ENCODE peak calls at places on chromosomes 7 and 10, in six cellular contexts. W is ovary, N is A549, V is K562, K is tibial nerve, D is suprapubic skin. L is an unnamed sample.

GRCh38 chr7:129191272-129191671 is 2.8 kb downstream of the SMO start:
- DNase-seq in W (no peak), N (no peak), V (no peak), K (no peak), D (no peak), L (no peak)

GRCh38 chr7:95549818-95550529 is 46.3 kb downstream of the PDK4 start:
- DNase-seq in W (peak), N (peak), V (peak), K (peak), D (peak), L (peak)

GRCh38 chr7:152074673-152075072 is 49.2 kb downstream of the GALNT11 start:
- DNase-seq in W (no peak), N (no peak), V (no peak), K (no peak), D (no peak), L (no peak)

GRCh38 chr10:129541208-129541607 is 74.2 kb downstream of the MGMT start:
- DNase-seq in W (no peak), N (no peak), V (no peak), K (no peak), D (no peak), L (no peak)

GRCh38 chr7:8177109-8177933 is 84.6 kb downstream of the ICA1 start:
- DNase-seq in W (no peak), N (no peak), V (no peak), K (no peak), D (no peak), L (no peak)

GRCh38 chr10:97456034-97456685 is 10.2 kb downstream of the ZDHHC16 start:
- DNase-seq in W (no peak), N (no peak), V (no peak), K (no peak), D (no peak), L (no peak)

GRCh38 chr10:119282446-119282845 is 75.1 kb downstream of the GRK5 start:
- DNase-seq in W (no peak), N (no peak), V (no peak), K (no peak), D (no peak), L (no peak)

GRCh38 chr7:33757050-33757449 is 148.3 kb upstream of the BMPER start:
- DNase-seq in W (no peak), N (no peak), V (no peak), K (no peak), D (no peak), L (no peak)

GRCh38 chr7:13067036-13067435 is 379.6 kb downstream of the ARL4A start:
- DNase-seq in W (no peak), N (no peak), V (peak), K (no peak), D (no peak), L (no peak)

GRCh38 chr7:8284606-8285005 is 22.6 kb upstream of the ICA1 start:
- DNase-seq in W (no peak), N (no peak), V (no peak), K (no peak), D (no peak), L (peak)

GRCh38 chr10:49135575-49136313 is 1.9 kb upstream of the FAM170B start:
- DNase-seq in W (no peak), N (no peak), V (no peak), K (no peak), D (no peak), L (no peak)

GRCh38 chr7:44944821-44945220 is 34.0 kb downstream of the MYO1G start:
- DNase-seq in W (no peak), N (no peak), V (no peak), K (no peak), D (no peak), L (no peak)

GRCh38 chr7:51732951-51733350 is 416.3 kb upstream of the COBL start:
- DNase-seq in W (no peak), N (no peak), V (no peak), K (no peak), D (no peak), L (no peak)

GRCh38 chr10:132396495-132397035 is 435 bp upstream of the PWWP2B start:
- DNase-seq in W (peak), N (no peak), V (peak), K (no peak), D (no peak), L (peak)

GRCh38 chr10:97731346-97732051 is 5.4 kb upstream of the ZFYVE27 start:
- DNase-seq in W (peak), N (peak), V (peak), K (peak), D (no peak), L (peak)

GRCh38 chr7:113370910-113371309 is 252.6 kb upstream of the SMIM30 start:
- DNase-seq in W (no peak), N (no peak), V (no peak), K (no peak), D (no peak), L (no peak)

GRCh38 chr7:44965937-44966730 is 12.7 kb downstream of the MYO1G start:
- DNase-seq in W (no peak), N (no peak), V (no peak), K (no peak), D (peak), L (no peak)

GRCh38 chr10:124740374-124741280 is 3.6 kb downstream of the FAM53B start:
- DNase-seq in W (peak), N (no peak), V (no peak), K (peak), D (no peak), L (no peak)

GRCh38 chr7:47782022-47782421 is 166.2 kb downstream of the PKD1L1 start:
- DNase-seq in W (no peak), N (no peak), V (no peak), K (no peak), D (no peak), L (no peak)

GRCh38 chr10:29323387-29323786 is 34.5 kb downstream of the LYZL1 start:
- DNase-seq in W (no peak), N (no peak), V (no peak), K (no peak), D (no peak), L (no peak)

GRCh38 chr10:113775681-113776294 is 24.3 kb downstream of the PLEKHS1 start:
- DNase-seq in W (no peak), N (peak), V (no peak), K (no peak), D (no peak), L (no peak)

GRCh38 chr10:128566376-128566968 is 440.2 kb upstream of the MKI67 start:
- DNase-seq in W (no peak), N (no peak), V (no peak), K (no peak), D (no peak), L (no peak)

GRCh38 chr10:63618552-63618951 is 97.4 kb downstream of the REEP3 start:
- DNase-seq in W (no peak), N (no peak), V (no peak), K (no peak), D (no peak), L (no peak)

GRCh38 chr10:62594093-62594520 is 210.4 kb upstream of the ADO start:
- DNase-seq in W (peak), N (peak), V (peak), K (peak), D (no peak), L (peak)

GRCh38 chr10:75508239-75508813 is 76.9 kb downstream of the LRMDA start:
- DNase-seq in W (no peak), N (no peak), V (no peak), K (no peak), D (no peak), L (no peak)

GRCh38 chr10:113433711-113434110 is 119.1 kb upstream of the HABP2 start:
- DNase-seq in W (no peak), N (no peak), V (no peak), K (no peak), D (no peak), L (no peak)

GRCh38 chr7:107865956-107866775 is 24.8 kb upstream of the DLD start:
- DNase-seq in W (no peak), N (no peak), V (no peak), K (no peak), D (no peak), L (no peak)

GRCh38 chr10:35642793-35643114 is 658 bp upstream of the FZD8 start:
- DNase-seq in W (peak), N (no peak), V (no peak), K (no peak), D (no peak), L (no peak)

GRCh38 chr7:2313450-2314208 is 612 bp downstream of the SNX8 start:
- DNase-seq in W (no peak), N (peak), V (no peak), K (no peak), D (no peak), L (peak)

GRCh38 chr7:96996111-96996936 is 9.0 kb upstream of the DLX6 start:
- DNase-seq in W (no peak), N (no peak), V (no peak), K (no peak), D (no peak), L (no peak)

DNA sequence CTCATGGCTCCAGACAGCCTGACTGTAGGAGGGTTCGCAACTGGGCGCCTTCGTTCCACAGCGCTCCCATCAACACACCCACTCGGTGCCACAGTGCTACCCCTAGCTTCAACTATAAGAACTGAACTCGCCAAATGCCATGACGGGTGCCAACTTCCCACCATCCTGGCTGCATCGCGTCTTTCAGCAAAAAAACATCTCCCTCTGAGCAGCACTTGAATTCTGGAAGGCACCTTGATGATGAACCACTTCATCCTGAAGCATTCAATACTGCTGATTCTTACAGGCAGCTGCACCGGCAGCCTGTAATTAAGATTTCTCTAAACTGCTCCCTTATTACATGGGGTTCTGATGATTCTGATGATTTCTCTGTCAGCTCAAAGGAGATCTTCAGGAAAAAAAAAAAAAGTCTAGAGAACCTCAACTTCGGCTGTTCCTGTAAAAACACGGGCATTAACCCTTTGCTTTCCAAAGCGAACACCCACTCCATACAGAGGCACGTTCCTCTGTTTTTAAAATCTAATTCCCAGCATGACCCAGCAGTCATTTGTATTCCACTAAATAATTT is 1.2 kb downstream of the CYTH3 start:
- DNase-seq in W (peak), N (peak), V (peak), K (peak), D (no peak), L (peak)
- TF ChIP-seq POLR2A in W (no peak), N (no peak), V (no peak), K (peak), D (no peak), L (no peak)

GRCh38 chr10:77084431-77085144 is 553.0 kb downstream of the KCNMA1 start:
- DNase-seq in W (peak), N (no peak), V (no peak), K (no peak), D (no peak), L (no peak)
- TF ChIP-seq EP300 in W (no peak), N (no peak), V (no peak), K (no peak), D (peak), L (no peak)

DNA sequence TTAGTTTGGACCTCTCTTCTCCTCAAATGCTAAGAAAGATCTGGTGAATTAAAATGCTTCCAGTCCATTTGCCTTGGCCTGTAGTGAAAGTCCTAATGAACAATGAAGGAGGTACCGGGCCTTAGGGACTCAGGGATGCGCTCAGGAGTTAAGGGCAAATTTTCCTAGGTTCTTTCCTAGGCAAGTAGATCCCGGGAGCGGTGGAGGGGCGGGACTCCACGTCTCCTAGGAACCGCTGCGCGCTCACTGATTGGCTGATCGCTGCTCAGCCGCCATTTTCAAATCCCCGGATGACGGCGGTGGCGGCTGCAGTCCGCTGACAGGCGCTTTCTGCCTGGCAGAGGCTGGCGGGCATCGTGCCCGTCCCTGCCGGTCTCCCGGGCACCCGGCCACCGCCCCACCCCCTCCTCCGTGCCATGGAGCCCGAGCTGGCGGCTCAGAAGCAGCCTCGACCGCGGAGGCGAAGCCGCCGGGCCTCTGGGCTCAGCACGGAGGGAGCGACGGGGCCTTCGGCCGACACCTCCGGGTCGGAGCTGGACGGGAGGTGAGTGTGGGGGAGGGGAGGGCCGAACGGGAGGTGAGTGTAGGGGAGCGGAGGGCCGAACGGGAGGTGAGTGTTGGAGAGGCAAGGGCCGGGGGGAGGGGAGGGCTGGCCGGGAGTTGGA is at the start of gene NET1:
- DNase-seq in W (peak), N (peak), V (peak), K (peak), D (peak), L (peak)
- TF ChIP-seq POLR2A in W (no peak), N (peak), V (peak), K (no peak), D (no peak), L (no peak)

GRCh38 chr7:36889182-36889581 is 164.9 kb upstream of the AOAH start:
- DNase-seq in W (no peak), N (no peak), V (no peak), K (no peak), D (no peak), L (no peak)
- TF ChIP-seq EP300 in W (no peak), N (no peak), V (no peak), K (no peak), D (no peak), L (no peak)

GRCh38 chr10:14601872-14602725 is 172.6 kb downstream of the FAM107B start:
- DNase-seq in W (no peak), N (peak), V (no peak), K (no peak), D (no peak), L (peak)
- TF ChIP-seq POLR2A in W (no peak), N (no peak), V (no peak), K (no peak), D (no peak), L (no peak)

GRCh38 chr7:157907998-157908782 is 571.4 kb downstream of the DNAJB6 start:
- DNase-seq in W (no peak), N (no peak), V (no peak), K (no peak), D (peak), L (no peak)
- TF ChIP-seq EP300 in W (no peak), N (no peak), V (no peak), K (no peak), D (no peak), L (no peak)